ENCODE peak calls at places on chromosomes 6 and 20, in four cellular contexts. H, N, W and A are unnamed samples.

GRCh38 chr6:17032595-17033591 is 69.0 kb upstream of the STMND1 start:
- DNase-seq in W (no peak), H (no peak), N (peak), A (peak)

GRCh38 chr6:90955246-90955645 is 368.4 kb upstream of the MAP3K7 start:
- DNase-seq in N (no peak), H (no peak), W (no peak), A (no peak)

GRCh38 chr6:2744206-2744771 is 6.4 kb downstream of the MYLK4 start:
- DNase-seq in W (no peak), N (no peak), H (no peak), A (no peak)

GRCh38 chr6:92507552-92507951 is 911.8 kb downstream of the EPHA7 start:
- DNase-seq in H (no peak), W (no peak), N (no peak), A (no peak)

GRCh38 chr6:94272327-94272726 is 853.0 kb upstream of the EPHA7 start:
- DNase-seq in W (no peak), N (no peak), H (no peak), A (no peak)

GRCh38 chr6:43668151-43669028 is 19.2 kb downstream of the MRPS18A start:
- DNase-seq in H (peak), W (no peak), N (peak), A (peak)

GRCh38 chr6:70394518-70395300 is 18.6 kb upstream of the FAM135A start:
- DNase-seq in W (no peak), N (no peak), H (no peak), A (no peak)

GRCh38 chr6:109864050-109864449 is 114.1 kb upstream of the GPR6 start:
- DNase-seq in H (no peak), N (no peak), W (no peak), A (no peak)

GRCh38 chr6:37583261-37583660 is 83.6 kb upstream of the CCDC167 start:
- DNase-seq in N (no peak), W (no peak), H (no peak), A (no peak)

GRCh38 chr20:59820204-59821041 is 113.0 kb downstream of the SYCP2 start:
- DNase-seq in W (no peak), H (peak), N (peak), A (no peak)

GRCh38 chr6:35435075-35435837 is 16.9 kb upstream of the FANCE start:
- DNase-seq in N (no peak), H (no peak), W (no peak), A (no peak)

GRCh38 chr6:144931172-144932035 is 646.3 kb downstream of the UTRN start:
- DNase-seq in H (peak), N (no peak), W (peak), A (no peak)